ENCODE peak calls at places on chromosome 18, in five cellular contexts. One of them, this sample, is unnamed.

GRCh38 chr18:46333371-46334199 is 229.4 kb downstream of the HAUS1 start:
- DNase-seq in NCI-H2081: peak; percentile 86
- DNase-seq in cardiac fibroblast: peak; percentile 15
- DNase-seq in KBM-7: no peak
- DNase-seq in SW480: no peak
- DNase-seq in this sample: peak; percentile 89

GRCh38 chr18:59696311-59697235 is 650 bp downstream of the CCBE1 start:
- DNase-seq in NCI-H2081: no peak
- DNase-seq in cardiac fibroblast: peak; percentile 54
- DNase-seq in KBM-7: no peak
- DNase-seq in SW480: no peak
- DNase-seq in this sample: peak; percentile 82

GRCh38 chr18:23129355-23130002 is 5.8 kb upstream of the CABLES1 start:
- DNase-seq in NCI-H2081: no peak
- DNase-seq in cardiac fibroblast: no peak
- DNase-seq in KBM-7: no peak
- DNase-seq in SW480: no peak
- DNase-seq in this sample: no peak

GRCh38 chr18:56312554-56312953 is 325.8 kb downstream of the TXNL1 start:
- DNase-seq in NCI-H2081: no peak
- DNase-seq in cardiac fibroblast: no peak
- DNase-seq in KBM-7: no peak
- DNase-seq in SW480: no peak
- DNase-seq in this sample: no peak

GRCh38 chr18:58947136-58947732 is 82.6 kb downstream of the ZNF532 start:
- DNase-seq in NCI-H2081: no peak
- DNase-seq in cardiac fibroblast: no peak
- DNase-seq in KBM-7: no peak
- DNase-seq in SW480: no peak
- DNase-seq in this sample: no peak

GRCh38 chr18:68172842-68173549 is 541.9 kb downstream of the TMX3 start:
- DNase-seq in NCI-H2081: no peak
- DNase-seq in cardiac fibroblast: no peak
- DNase-seq in KBM-7: no peak
- DNase-seq in SW480: no peak
- DNase-seq in this sample: no peak

GRCh38 chr18:70037453-70038061 is 89.9 kb upstream of the CD226 start:
- DNase-seq in NCI-H2081: no peak
- DNase-seq in cardiac fibroblast: no peak
- DNase-seq in KBM-7: no peak
- DNase-seq in SW480: no peak
- DNase-seq in this sample: no peak

GRCh38 chr18:13660510-13660909 is 65.8 kb downstream of the FAM210A start:
- DNase-seq in NCI-H2081: no peak
- DNase-seq in cardiac fibroblast: peak; percentile 59
- DNase-seq in KBM-7: no peak
- DNase-seq in SW480: no peak
- DNase-seq in this sample: no peak

GRCh38 chr18:64234336-64234735 is 85.4 kb upstream of the LINC00305 start:
- DNase-seq in NCI-H2081: no peak
- DNase-seq in cardiac fibroblast: no peak
- DNase-seq in KBM-7: no peak
- DNase-seq in SW480: no peak
- DNase-seq in this sample: no peak